ENCODE peak calls at places on chromosomes 5 and 9, in seven cellular contexts. One of them, this sample, is unnamed.

GRCh38 chr5:76942581-76942980 is 10.3 kb upstream of the CRHBP start:
- DNase-seq in head of caudate nucleus: no peak
- DNase-seq in stimulated activated CD4-positive, alpha-beta T cell treated with anti-CD3 and anti-CD28 coated beads, Interleukin-2, amount 100 ng/mL, for 48 hours: no peak
- DNase-seq in progenitor cell of endocrine pancreas: no peak
- DNase-seq in hypothalamus: no peak
- DNase-seq in ureter: no peak
- DNase-seq in H7: no peak
- DNase-seq in this sample: no peak

GRCh38 chr5:112366987-112367386 is 52.1 kb downstream of the EPB41L4A start:
- DNase-seq in ureter: no peak
- DNase-seq in head of caudate nucleus: no peak
- DNase-seq in stimulated activated CD4-positive, alpha-beta T cell treated with anti-CD3 and anti-CD28 coated beads, Interleukin-2, amount 100 ng/mL, for 48 hours: no peak
- DNase-seq in hypothalamus: no peak
- DNase-seq in progenitor cell of endocrine pancreas: no peak
- DNase-seq in H7: peak
- DNase-seq in this sample: no peak

GRCh38 chr9:93827545-93828330 is 127.4 kb downstream of the BARX1 start:
- DNase-seq in stimulated activated CD4-positive, alpha-beta T cell treated with anti-CD3 and anti-CD28 coated beads, Interleukin-2, amount 100 ng/mL, for 48 hours: peak
- DNase-seq in H7: peak
- DNase-seq in ureter: no peak
- DNase-seq in head of caudate nucleus: peak
- DNase-seq in progenitor cell of endocrine pancreas: peak
- DNase-seq in hypothalamus: peak
- DNase-seq in this sample: no peak

GRCh38 chr9:113361304-113362018 is 12.1 kb downstream of the BSPRY start:
- DNase-seq in stimulated activated CD4-positive, alpha-beta T cell treated with anti-CD3 and anti-CD28 coated beads, Interleukin-2, amount 100 ng/mL, for 48 hours: no peak
- DNase-seq in head of caudate nucleus: no peak
- DNase-seq in H7: no peak
- DNase-seq in ureter: no peak
- DNase-seq in progenitor cell of endocrine pancreas: no peak
- DNase-seq in hypothalamus: no peak
- DNase-seq in this sample: no peak

GRCh38 chr5:172110921-172111873 is 76.8 kb downstream of the STK10 start:
- DNase-seq in stimulated activated CD4-positive, alpha-beta T cell treated with anti-CD3 and anti-CD28 coated beads, Interleukin-2, amount 100 ng/mL, for 48 hours: peak
- DNase-seq in H7: peak
- DNase-seq in hypothalamus: no peak
- DNase-seq in head of caudate nucleus: no peak
- DNase-seq in progenitor cell of endocrine pancreas: no peak
- DNase-seq in ureter: peak
- DNase-seq in this sample: peak

GRCh38 chr9:109912726-109913460 is 132.9 kb downstream of the PALM2AKAP2 start:
- DNase-seq in progenitor cell of endocrine pancreas: no peak
- DNase-seq in ureter: no peak
- DNase-seq in head of caudate nucleus: no peak
- DNase-seq in hypothalamus: no peak
- DNase-seq in H7: no peak
- DNase-seq in stimulated activated CD4-positive, alpha-beta T cell treated with anti-CD3 and anti-CD28 coated beads, Interleukin-2, amount 100 ng/mL, for 48 hours: no peak
- DNase-seq in this sample: no peak

GRCh38 chr5:92552206-92553160 is 1028.5 kb downstream of the NR2F1-AS1 start:
- DNase-seq in hypothalamus: no peak
- DNase-seq in progenitor cell of endocrine pancreas: no peak
- DNase-seq in H7: no peak
- DNase-seq in stimulated activated CD4-positive, alpha-beta T cell treated with anti-CD3 and anti-CD28 coated beads, Interleukin-2, amount 100 ng/mL, for 48 hours: no peak
- DNase-seq in ureter: no peak
- DNase-seq in head of caudate nucleus: no peak
- DNase-seq in this sample: no peak

GRCh38 chr5:83036991-83037390 is 40.2 kb downstream of the TMEM167A start:
- DNase-seq in head of caudate nucleus: no peak
- DNase-seq in H7: no peak
- DNase-seq in progenitor cell of endocrine pancreas: no peak
- DNase-seq in stimulated activated CD4-positive, alpha-beta T cell treated with anti-CD3 and anti-CD28 coated beads, Interleukin-2, amount 100 ng/mL, for 48 hours: no peak
- DNase-seq in hypothalamus: no peak
- DNase-seq in ureter: no peak
- DNase-seq in this sample: no peak

GRCh38 chr9:91243029-91243428 is 118.7 kb downstream of the AUH start:
- DNase-seq in H7: peak
- DNase-seq in head of caudate nucleus: no peak
- DNase-seq in hypothalamus: no peak
- DNase-seq in progenitor cell of endocrine pancreas: no peak
- DNase-seq in ureter: no peak
- DNase-seq in stimulated activated CD4-positive, alpha-beta T cell treated with anti-CD3 and anti-CD28 coated beads, Interleukin-2, amount 100 ng/mL, for 48 hours: no peak
- DNase-seq in this sample: no peak

GRCh38 chr5:159444441-159445082 is 114.3 kb upstream of the IL12B start:
- DNase-seq in H7: peak
- DNase-seq in progenitor cell of endocrine pancreas: no peak
- DNase-seq in ureter: no peak
- DNase-seq in stimulated activated CD4-positive, alpha-beta T cell treated with anti-CD3 and anti-CD28 coated beads, Interleukin-2, amount 100 ng/mL, for 48 hours: no peak
- DNase-seq in head of caudate nucleus: no peak
- DNase-seq in hypothalamus: no peak
- DNase-seq in this sample: no peak

GRCh38 chr9:72333758-72334157 is 31.2 kb downstream of the ZFAND5 start:
- DNase-seq in head of caudate nucleus: no peak
- DNase-seq in progenitor cell of endocrine pancreas: no peak
- DNase-seq in hypothalamus: no peak
- DNase-seq in H7: peak
- DNase-seq in ureter: no peak
- DNase-seq in stimulated activated CD4-positive, alpha-beta T cell treated with anti-CD3 and anti-CD28 coated beads, Interleukin-2, amount 100 ng/mL, for 48 hours: no peak
- DNase-seq in this sample: no peak

GRCh38 chr9:70811638-70812037 is 309.8 kb downstream of the TRPM3 start:
- DNase-seq in head of caudate nucleus: no peak
- DNase-seq in stimulated activated CD4-positive, alpha-beta T cell treated with anti-CD3 and anti-CD28 coated beads, Interleukin-2, amount 100 ng/mL, for 48 hours: no peak
- DNase-seq in ureter: no peak
- DNase-seq in progenitor cell of endocrine pancreas: no peak
- DNase-seq in H7: no peak
- DNase-seq in hypothalamus: no peak
- DNase-seq in this sample: no peak

GRCh38 chr5:76999451-76999850 is 30.8 kb upstream of the AGGF1 start:
- DNase-seq in stimulated activated CD4-positive, alpha-beta T cell treated with anti-CD3 and anti-CD28 coated beads, Interleukin-2, amount 100 ng/mL, for 48 hours: no peak
- DNase-seq in hypothalamus: no peak
- DNase-seq in H7: no peak
- DNase-seq in ureter: no peak
- DNase-seq in progenitor cell of endocrine pancreas: no peak
- DNase-seq in head of caudate nucleus: no peak
- DNase-seq in this sample: no peak

GRCh38 chr5:53825016-53825415 is 264.6 kb downstream of the NDUFS4 start:
- DNase-seq in progenitor cell of endocrine pancreas: no peak
- DNase-seq in stimulated activated CD4-positive, alpha-beta T cell treated with anti-CD3 and anti-CD28 coated beads, Interleukin-2, amount 100 ng/mL, for 48 hours: no peak
- DNase-seq in H7: no peak
- DNase-seq in hypothalamus: no peak
- DNase-seq in head of caudate nucleus: no peak
- DNase-seq in ureter: no peak
- DNase-seq in this sample: no peak

GRCh38 chr5:40559306-40559705 is 120.4 kb upstream of the PTGER4 start:
- DNase-seq in H7: no peak
- DNase-seq in ureter: no peak
- DNase-seq in hypothalamus: no peak
- DNase-seq in head of caudate nucleus: no peak
- DNase-seq in progenitor cell of endocrine pancreas: no peak
- DNase-seq in stimulated activated CD4-positive, alpha-beta T cell treated with anti-CD3 and anti-CD28 coated beads, Interleukin-2, amount 100 ng/mL, for 48 hours: no peak
- DNase-seq in this sample: no peak

This sample was measured in naive B cell.